ENCODE peak calls at places on chromosomes 5 and 9, in ten cellular contexts. One of them, this sample, is unnamed.
A peak's percentile ranks its signal among the peaks of the same experiment; 100 is the strongest.

GRCh38 chr9:2729003-2729402 is 11.7 kb downstream of the KCNV2 start:
- DNase-seq in central memory CD4-positive, alpha-beta T cell: no peak
- DNase-seq in hypothalamus: no peak
- DNase-seq in NCI-H2029 treated with DMSO at 0.1 percent for 48 hours: no peak
- DNase-seq in coronary artery: no peak
- DNase-seq in activated naive CD4-positive, alpha-beta T cell treated with anti-CD3 and anti-CD28 coated beads, Interleukin-2, amount 10 ng/mL, durations not matched to agents 7 days and 5 days: no peak
- DNase-seq in AG04450: no peak
- DNase-seq in CD8-positive, alpha-beta T cell: no peak
- DNase-seq in CD4-positive, CD25-positive, alpha-beta regulatory T cell: no peak
- DNase-seq in SK-N-SH: no peak
- DNase-seq in this sample: no peak

GRCh38 chr9:95078934-95079333 is 238.6 kb downstream of the FANCC start:
- DNase-seq in central memory CD4-positive, alpha-beta T cell: no peak
- DNase-seq in hypothalamus: no peak
- DNase-seq in NCI-H2029 treated with DMSO at 0.1 percent for 48 hours: no peak
- DNase-seq in coronary artery: no peak
- DNase-seq in activated naive CD4-positive, alpha-beta T cell treated with anti-CD3 and anti-CD28 coated beads, Interleukin-2, amount 10 ng/mL, durations not matched to agents 7 days and 5 days: no peak
- DNase-seq in AG04450: no peak
- DNase-seq in CD8-positive, alpha-beta T cell: no peak
- DNase-seq in CD4-positive, CD25-positive, alpha-beta regulatory T cell: no peak
- DNase-seq in SK-N-SH: no peak
- DNase-seq in this sample: no peak

GRCh38 chr9:96441798-96442445 is 8.0 kb upstream of the HABP4 start:
- DNase-seq in central memory CD4-positive, alpha-beta T cell: no peak
- DNase-seq in hypothalamus: no peak
- DNase-seq in NCI-H2029 treated with DMSO at 0.1 percent for 48 hours: peak; percentile 69
- DNase-seq in coronary artery: no peak
- DNase-seq in activated naive CD4-positive, alpha-beta T cell treated with anti-CD3 and anti-CD28 coated beads, Interleukin-2, amount 10 ng/mL, durations not matched to agents 7 days and 5 days: peak; percentile 24
- DNase-seq in AG04450: no peak
- DNase-seq in CD8-positive, alpha-beta T cell: no peak
- DNase-seq in CD4-positive, CD25-positive, alpha-beta regulatory T cell: peak; percentile 75
- DNase-seq in SK-N-SH: no peak
- DNase-seq in this sample: peak; percentile 17

GRCh38 chr5:122124766-122125165 is 4.6 kb upstream of the ZNF474 start:
- DNase-seq in central memory CD4-positive, alpha-beta T cell: no peak
- DNase-seq in hypothalamus: no peak
- DNase-seq in NCI-H2029 treated with DMSO at 0.1 percent for 48 hours: no peak
- DNase-seq in coronary artery: no peak
- DNase-seq in activated naive CD4-positive, alpha-beta T cell treated with anti-CD3 and anti-CD28 coated beads, Interleukin-2, amount 10 ng/mL, durations not matched to agents 7 days and 5 days: no peak
- DNase-seq in AG04450: no peak
- DNase-seq in CD8-positive, alpha-beta T cell: no peak
- DNase-seq in CD4-positive, CD25-positive, alpha-beta regulatory T cell: no peak
- DNase-seq in SK-N-SH: no peak
- DNase-seq in this sample: no peak

GRCh38 chr5:106797996-106798395 is 872.7 kb downstream of the EFNA5 start:
- DNase-seq in central memory CD4-positive, alpha-beta T cell: no peak
- DNase-seq in hypothalamus: no peak
- DNase-seq in NCI-H2029 treated with DMSO at 0.1 percent for 48 hours: no peak
- DNase-seq in coronary artery: no peak
- DNase-seq in activated naive CD4-positive, alpha-beta T cell treated with anti-CD3 and anti-CD28 coated beads, Interleukin-2, amount 10 ng/mL, durations not matched to agents 7 days and 5 days: no peak
- DNase-seq in AG04450: no peak
- DNase-seq in CD8-positive, alpha-beta T cell: no peak
- DNase-seq in CD4-positive, CD25-positive, alpha-beta regulatory T cell: no peak
- DNase-seq in SK-N-SH: no peak
- DNase-seq in this sample: no peak

GRCh38 chr5:172636279-172637050 is 4.6 kb upstream of the NEURL1B start:
- DNase-seq in central memory CD4-positive, alpha-beta T cell: no peak
- DNase-seq in hypothalamus: no peak
- DNase-seq in NCI-H2029 treated with DMSO at 0.1 percent for 48 hours: no peak
- DNase-seq in coronary artery: peak; percentile 31
- DNase-seq in activated naive CD4-positive, alpha-beta T cell treated with anti-CD3 and anti-CD28 coated beads, Interleukin-2, amount 10 ng/mL, durations not matched to agents 7 days and 5 days: no peak
- DNase-seq in AG04450: no peak
- DNase-seq in CD8-positive, alpha-beta T cell: no peak
- DNase-seq in CD4-positive, CD25-positive, alpha-beta regulatory T cell: no peak
- DNase-seq in SK-N-SH: no peak
- DNase-seq in this sample: no peak

GRCh38 chr5:131277875-131278795 is 14.3 kb downstream of the CDC42SE2 start:
- DNase-seq in central memory CD4-positive, alpha-beta T cell: no peak
- DNase-seq in hypothalamus: no peak
- DNase-seq in NCI-H2029 treated with DMSO at 0.1 percent for 48 hours: no peak
- DNase-seq in coronary artery: no peak
- DNase-seq in activated naive CD4-positive, alpha-beta T cell treated with anti-CD3 and anti-CD28 coated beads, Interleukin-2, amount 10 ng/mL, durations not matched to agents 7 days and 5 days: no peak
- DNase-seq in AG04450: no peak
- DNase-seq in CD8-positive, alpha-beta T cell: no peak
- DNase-seq in CD4-positive, CD25-positive, alpha-beta regulatory T cell: no peak
- DNase-seq in SK-N-SH: no peak
- DNase-seq in this sample: no peak

GRCh38 chr9:134589748-134590147 is 51.9 kb upstream of the COL5A1 start:
- DNase-seq in central memory CD4-positive, alpha-beta T cell: no peak
- DNase-seq in hypothalamus: no peak
- DNase-seq in NCI-H2029 treated with DMSO at 0.1 percent for 48 hours: no peak
- DNase-seq in coronary artery: peak; percentile 63
- DNase-seq in activated naive CD4-positive, alpha-beta T cell treated with anti-CD3 and anti-CD28 coated beads, Interleukin-2, amount 10 ng/mL, durations not matched to agents 7 days and 5 days: no peak
- DNase-seq in AG04450: no peak
- DNase-seq in CD8-positive, alpha-beta T cell: no peak
- DNase-seq in CD4-positive, CD25-positive, alpha-beta regulatory T cell: no peak
- DNase-seq in SK-N-SH: no peak
- DNase-seq in this sample: no peak

GRCh38 chr9:102841376-102841775 is 153.8 kb upstream of the CYLC2 start:
- DNase-seq in central memory CD4-positive, alpha-beta T cell: no peak
- DNase-seq in hypothalamus: no peak
- DNase-seq in NCI-H2029 treated with DMSO at 0.1 percent for 48 hours: no peak
- DNase-seq in coronary artery: no peak
- DNase-seq in activated naive CD4-positive, alpha-beta T cell treated with anti-CD3 and anti-CD28 coated beads, Interleukin-2, amount 10 ng/mL, durations not matched to agents 7 days and 5 days: no peak
- DNase-seq in AG04450: no peak
- DNase-seq in CD8-positive, alpha-beta T cell: no peak
- DNase-seq in CD4-positive, CD25-positive, alpha-beta regulatory T cell: no peak
- DNase-seq in SK-N-SH: no peak
- DNase-seq in this sample: no peak

GRCh38 chr5:167947312-167947711 is 344.1 kb upstream of the WWC1 start:
- DNase-seq in central memory CD4-positive, alpha-beta T cell: no peak
- DNase-seq in hypothalamus: no peak
- DNase-seq in NCI-H2029 treated with DMSO at 0.1 percent for 48 hours: no peak
- DNase-seq in coronary artery: no peak
- DNase-seq in activated naive CD4-positive, alpha-beta T cell treated with anti-CD3 and anti-CD28 coated beads, Interleukin-2, amount 10 ng/mL, durations not matched to agents 7 days and 5 days: no peak
- DNase-seq in AG04450: no peak
- DNase-seq in CD8-positive, alpha-beta T cell: no peak
- DNase-seq in CD4-positive, CD25-positive, alpha-beta regulatory T cell: no peak
- DNase-seq in SK-N-SH: no peak
- DNase-seq in this sample: no peak

GRCh38 chr5:107372723-107373487 is 297.8 kb downstream of the EFNA5 start:
- DNase-seq in central memory CD4-positive, alpha-beta T cell: no peak
- DNase-seq in hypothalamus: no peak
- DNase-seq in NCI-H2029 treated with DMSO at 0.1 percent for 48 hours: no peak
- DNase-seq in coronary artery: no peak
- DNase-seq in activated naive CD4-positive, alpha-beta T cell treated with anti-CD3 and anti-CD28 coated beads, Interleukin-2, amount 10 ng/mL, durations not matched to agents 7 days and 5 days: no peak
- DNase-seq in AG04450: no peak
- DNase-seq in CD8-positive, alpha-beta T cell: no peak
- DNase-seq in CD4-positive, CD25-positive, alpha-beta regulatory T cell: no peak
- DNase-seq in SK-N-SH: no peak
- DNase-seq in this sample: no peak

GRCh38 chr5:150108711-150109605 is 22.6 kb upstream of the CSF1R start:
- DNase-seq in central memory CD4-positive, alpha-beta T cell: no peak
- DNase-seq in hypothalamus: no peak
- DNase-seq in NCI-H2029 treated with DMSO at 0.1 percent for 48 hours: no peak
- DNase-seq in coronary artery: peak; percentile 73
- DNase-seq in activated naive CD4-positive, alpha-beta T cell treated with anti-CD3 and anti-CD28 coated beads, Interleukin-2, amount 10 ng/mL, durations not matched to agents 7 days and 5 days: no peak
- DNase-seq in AG04450: no peak
- DNase-seq in CD8-positive, alpha-beta T cell: no peak
- DNase-seq in CD4-positive, CD25-positive, alpha-beta regulatory T cell: no peak
- DNase-seq in SK-N-SH: peak; percentile 15
- DNase-seq in this sample: no peak

GRCh38 chr5:37721447-37721871 is 118.4 kb downstream of the GDNF start:
- DNase-seq in central memory CD4-positive, alpha-beta T cell: no peak
- DNase-seq in hypothalamus: no peak
- DNase-seq in NCI-H2029 treated with DMSO at 0.1 percent for 48 hours: no peak
- DNase-seq in coronary artery: no peak
- DNase-seq in activated naive CD4-positive, alpha-beta T cell treated with anti-CD3 and anti-CD28 coated beads, Interleukin-2, amount 10 ng/mL, durations not matched to agents 7 days and 5 days: no peak
- DNase-seq in AG04450: no peak
- DNase-seq in CD8-positive, alpha-beta T cell: no peak
- DNase-seq in CD4-positive, CD25-positive, alpha-beta regulatory T cell: peak; percentile 69
- DNase-seq in SK-N-SH: no peak
- DNase-seq in this sample: no peak

GRCh38 chr5:54895816-54896341 is 89.5 kb downstream of the ESM1 start:
- DNase-seq in central memory CD4-positive, alpha-beta T cell: no peak
- DNase-seq in hypothalamus: no peak
- DNase-seq in NCI-H2029 treated with DMSO at 0.1 percent for 48 hours: peak; percentile 50
- DNase-seq in coronary artery: no peak
- DNase-seq in activated naive CD4-positive, alpha-beta T cell treated with anti-CD3 and anti-CD28 coated beads, Interleukin-2, amount 10 ng/mL, durations not matched to agents 7 days and 5 days: peak; percentile 39
- DNase-seq in AG04450: no peak
- DNase-seq in CD8-positive, alpha-beta T cell: no peak
- DNase-seq in CD4-positive, CD25-positive, alpha-beta regulatory T cell: peak; percentile 20
- DNase-seq in SK-N-SH: peak; percentile 36
- DNase-seq in this sample: no peak

GRCh38 chr9:100602302-100602930 is 24.5 kb downstream of the CAVIN4 start:
- DNase-seq in central memory CD4-positive, alpha-beta T cell: no peak
- DNase-seq in hypothalamus: no peak
- DNase-seq in NCI-H2029 treated with DMSO at 0.1 percent for 48 hours: peak; percentile 80
- DNase-seq in coronary artery: no peak
- DNase-seq in activated naive CD4-positive, alpha-beta T cell treated with anti-CD3 and anti-CD28 coated beads, Interleukin-2, amount 10 ng/mL, durations not matched to agents 7 days and 5 days: no peak
- DNase-seq in AG04450: no peak
- DNase-seq in CD8-positive, alpha-beta T cell: no peak
- DNase-seq in CD4-positive, CD25-positive, alpha-beta regulatory T cell: peak; percentile 10
- DNase-seq in SK-N-SH: peak; percentile 45
- DNase-seq in this sample: peak; percentile 8

GRCh38 chr5:180284161-180284560 is 7.7 kb downstream of the MAPK9 start:
- DNase-seq in central memory CD4-positive, alpha-beta T cell: no peak
- DNase-seq in hypothalamus: no peak
- DNase-seq in NCI-H2029 treated with DMSO at 0.1 percent for 48 hours: no peak
- DNase-seq in coronary artery: no peak
- DNase-seq in activated naive CD4-positive, alpha-beta T cell treated with anti-CD3 and anti-CD28 coated beads, Interleukin-2, amount 10 ng/mL, durations not matched to agents 7 days and 5 days: no peak
- DNase-seq in AG04450: no peak
- DNase-seq in CD8-positive, alpha-beta T cell: no peak
- DNase-seq in CD4-positive, CD25-positive, alpha-beta regulatory T cell: no peak
- DNase-seq in SK-N-SH: no peak
- DNase-seq in this sample: no peak

GRCh38 chr5:73392775-73393174 is 55.8 kb downstream of the FOXD1 start:
- DNase-seq in central memory CD4-positive, alpha-beta T cell: no peak
- DNase-seq in hypothalamus: no peak
- DNase-seq in NCI-H2029 treated with DMSO at 0.1 percent for 48 hours: no peak
- DNase-seq in coronary artery: no peak
- DNase-seq in activated naive CD4-positive, alpha-beta T cell treated with anti-CD3 and anti-CD28 coated beads, Interleukin-2, amount 10 ng/mL, durations not matched to agents 7 days and 5 days: no peak
- DNase-seq in AG04450: no peak
- DNase-seq in CD8-positive, alpha-beta T cell: no peak
- DNase-seq in CD4-positive, CD25-positive, alpha-beta regulatory T cell: no peak
- DNase-seq in SK-N-SH: no peak
- DNase-seq in this sample: no peak

GRCh38 chr5:55276771-55277170 is 30.7 kb downstream of the DHX29 start:
- DNase-seq in central memory CD4-positive, alpha-beta T cell: no peak
- DNase-seq in hypothalamus: no peak
- DNase-seq in NCI-H2029 treated with DMSO at 0.1 percent for 48 hours: no peak
- DNase-seq in coronary artery: no peak
- DNase-seq in activated naive CD4-positive, alpha-beta T cell treated with anti-CD3 and anti-CD28 coated beads, Interleukin-2, amount 10 ng/mL, durations not matched to agents 7 days and 5 days: no peak
- DNase-seq in AG04450: no peak
- DNase-seq in CD8-positive, alpha-beta T cell: no peak
- DNase-seq in CD4-positive, CD25-positive, alpha-beta regulatory T cell: no peak
- DNase-seq in SK-N-SH: no peak
- DNase-seq in this sample: no peak

GRCh38 chr9:134052941-134053340 is 14.9 kb downstream of the BRD3 start:
- DNase-seq in central memory CD4-positive, alpha-beta T cell: no peak
- DNase-seq in hypothalamus: no peak
- DNase-seq in NCI-H2029 treated with DMSO at 0.1 percent for 48 hours: no peak
- DNase-seq in coronary artery: no peak
- DNase-seq in activated naive CD4-positive, alpha-beta T cell treated with anti-CD3 and anti-CD28 coated beads, Interleukin-2, amount 10 ng/mL, durations not matched to agents 7 days and 5 days: no peak
- DNase-seq in AG04450: no peak
- DNase-seq in CD8-positive, alpha-beta T cell: no peak
- DNase-seq in CD4-positive, CD25-positive, alpha-beta regulatory T cell: no peak
- DNase-seq in SK-N-SH: no peak
- DNase-seq in this sample: no peak

GRCh38 chr9:134172198-134173126 is 8.1 kb upstream of the RNU6ATAC start:
- DNase-seq in central memory CD4-positive, alpha-beta T cell: no peak
- DNase-seq in hypothalamus: no peak
- DNase-seq in NCI-H2029 treated with DMSO at 0.1 percent for 48 hours: no peak
- DNase-seq in coronary artery: no peak
- DNase-seq in activated naive CD4-positive, alpha-beta T cell treated with anti-CD3 and anti-CD28 coated beads, Interleukin-2, amount 10 ng/mL, durations not matched to agents 7 days and 5 days: no peak
- DNase-seq in AG04450: no peak
- DNase-seq in CD8-positive, alpha-beta T cell: no peak
- DNase-seq in CD4-positive, CD25-positive, alpha-beta regulatory T cell: no peak
- DNase-seq in SK-N-SH: no peak
- DNase-seq in this sample: no peak

GRCh38 chr5:135385576-135385975 is 13.5 kb downstream of the MACROH2A1 start:
- DNase-seq in central memory CD4-positive, alpha-beta T cell: no peak
- DNase-seq in hypothalamus: no peak
- DNase-seq in NCI-H2029 treated with DMSO at 0.1 percent for 48 hours: no peak
- DNase-seq in coronary artery: no peak
- DNase-seq in activated naive CD4-positive, alpha-beta T cell treated with anti-CD3 and anti-CD28 coated beads, Interleukin-2, amount 10 ng/mL, durations not matched to agents 7 days and 5 days: no peak
- DNase-seq in AG04450: no peak
- DNase-seq in CD8-positive, alpha-beta T cell: no peak
- DNase-seq in CD4-positive, CD25-positive, alpha-beta regulatory T cell: no peak
- DNase-seq in SK-N-SH: no peak
- DNase-seq in this sample: no peak

GRCh38 chr5:69415584-69415958 is 655 bp downstream of the MARVELD2 start:
- DNase-seq in central memory CD4-positive, alpha-beta T cell: no peak
- DNase-seq in hypothalamus: no peak
- DNase-seq in NCI-H2029 treated with DMSO at 0.1 percent for 48 hours: no peak
- DNase-seq in coronary artery: no peak
- DNase-seq in activated naive CD4-positive, alpha-beta T cell treated with anti-CD3 and anti-CD28 coated beads, Interleukin-2, amount 10 ng/mL, durations not matched to agents 7 days and 5 days: no peak
- DNase-seq in AG04450: no peak
- DNase-seq in CD8-positive, alpha-beta T cell: no peak
- DNase-seq in CD4-positive, CD25-positive, alpha-beta regulatory T cell: no peak
- DNase-seq in SK-N-SH: no peak
- DNase-seq in this sample: no peak

GRCh38 chr5:71563161-71563560 is 24.0 kb upstream of the MCCC2 start:
- DNase-seq in central memory CD4-positive, alpha-beta T cell: no peak
- DNase-seq in hypothalamus: no peak
- DNase-seq in NCI-H2029 treated with DMSO at 0.1 percent for 48 hours: no peak
- DNase-seq in coronary artery: no peak
- DNase-seq in activated naive CD4-positive, alpha-beta T cell treated with anti-CD3 and anti-CD28 coated beads, Interleukin-2, amount 10 ng/mL, durations not matched to agents 7 days and 5 days: no peak
- DNase-seq in AG04450: no peak
- DNase-seq in CD8-positive, alpha-beta T cell: no peak
- DNase-seq in CD4-positive, CD25-positive, alpha-beta regulatory T cell: no peak
- DNase-seq in SK-N-SH: no peak
- DNase-seq in this sample: no peak

GRCh38 chr5:37996918-37997317 is 157.1 kb upstream of the GDNF start:
- DNase-seq in central memory CD4-positive, alpha-beta T cell: no peak
- DNase-seq in hypothalamus: no peak
- DNase-seq in NCI-H2029 treated with DMSO at 0.1 percent for 48 hours: no peak
- DNase-seq in coronary artery: no peak
- DNase-seq in activated naive CD4-positive, alpha-beta T cell treated with anti-CD3 and anti-CD28 coated beads, Interleukin-2, amount 10 ng/mL, durations not matched to agents 7 days and 5 days: no peak
- DNase-seq in AG04450: no peak
- DNase-seq in CD8-positive, alpha-beta T cell: no peak
- DNase-seq in CD4-positive, CD25-positive, alpha-beta regulatory T cell: no peak
- DNase-seq in SK-N-SH: no peak
- DNase-seq in this sample: no peak

GRCh38 chr5:72815580-72816296 is 723 bp upstream of the TNPO1 start:
- DNase-seq in central memory CD4-positive, alpha-beta T cell: no peak
- DNase-seq in hypothalamus: no peak
- DNase-seq in NCI-H2029 treated with DMSO at 0.1 percent for 48 hours: peak; percentile 82
- DNase-seq in coronary artery: no peak
- DNase-seq in activated naive CD4-positive, alpha-beta T cell treated with anti-CD3 and anti-CD28 coated beads, Interleukin-2, amount 10 ng/mL, durations not matched to agents 7 days and 5 days: no peak
- DNase-seq in AG04450: no peak
- DNase-seq in CD8-positive, alpha-beta T cell: no peak
- DNase-seq in CD4-positive, CD25-positive, alpha-beta regulatory T cell: peak; percentile 56
- DNase-seq in SK-N-SH: peak; percentile 31
- DNase-seq in this sample: no peak

GRCh38 chr5:91058575-91058974 is 324.5 kb downstream of the ARRDC3 start:
- DNase-seq in central memory CD4-positive, alpha-beta T cell: no peak
- DNase-seq in hypothalamus: no peak
- DNase-seq in NCI-H2029 treated with DMSO at 0.1 percent for 48 hours: no peak
- DNase-seq in coronary artery: no peak
- DNase-seq in activated naive CD4-positive, alpha-beta T cell treated with anti-CD3 and anti-CD28 coated beads, Interleukin-2, amount 10 ng/mL, durations not matched to agents 7 days and 5 days: no peak
- DNase-seq in AG04450: no peak
- DNase-seq in CD8-positive, alpha-beta T cell: no peak
- DNase-seq in CD4-positive, CD25-positive, alpha-beta regulatory T cell: no peak
- DNase-seq in SK-N-SH: no peak
- DNase-seq in this sample: no peak

GRCh38 chr5:168215646-168216045 is 75.8 kb upstream of the WWC1 start:
- DNase-seq in central memory CD4-positive, alpha-beta T cell: no peak
- DNase-seq in hypothalamus: no peak
- DNase-seq in NCI-H2029 treated with DMSO at 0.1 percent for 48 hours: no peak
- DNase-seq in coronary artery: no peak
- DNase-seq in activated naive CD4-positive, alpha-beta T cell treated with anti-CD3 and anti-CD28 coated beads, Interleukin-2, amount 10 ng/mL, durations not matched to agents 7 days and 5 days: no peak
- DNase-seq in AG04450: no peak
- DNase-seq in CD8-positive, alpha-beta T cell: no peak
- DNase-seq in CD4-positive, CD25-positive, alpha-beta regulatory T cell: no peak
- DNase-seq in SK-N-SH: no peak
- DNase-seq in this sample: peak; percentile 10

GRCh38 chr9:34562136-34562745 is 27.3 kb downstream of the CNTFR start:
- DNase-seq in central memory CD4-positive, alpha-beta T cell: no peak
- DNase-seq in hypothalamus: no peak
- DNase-seq in NCI-H2029 treated with DMSO at 0.1 percent for 48 hours: no peak
- DNase-seq in coronary artery: no peak
- DNase-seq in activated naive CD4-positive, alpha-beta T cell treated with anti-CD3 and anti-CD28 coated beads, Interleukin-2, amount 10 ng/mL, durations not matched to agents 7 days and 5 days: peak; percentile 44
- DNase-seq in AG04450: no peak
- DNase-seq in CD8-positive, alpha-beta T cell: no peak
- DNase-seq in CD4-positive, CD25-positive, alpha-beta regulatory T cell: peak; percentile 23
- DNase-seq in SK-N-SH: peak; percentile 59
- DNase-seq in this sample: peak; percentile 12